ENCODE peak calls at places on chromosome 1, in four cellular contexts. M is tibial nerve, D is heart right ventricle, K is bronchial epithelial cell. Z is an unnamed sample.

GRCh38 chr1:54792686-54793282 is 8.3 kb downstream of the TTC22 start:
- DNase-seq in M (no peak), D (no peak), K (no peak), Z (no peak)

GRCh38 chr1:36383240-36383639 is 2.5 kb downstream of the STK40 start:
- DNase-seq in M (no peak), D (no peak), K (no peak), Z (no peak)

GRCh38 chr1:151639466-151639865 is 27.6 kb downstream of the SNX27 start:
- DNase-seq in M (no peak), D (no peak), K (peak; percentile 63), Z (no peak)

GRCh38 chr1:212967767-212968166 is 17.4 kb downstream of the VASH2 start:
- DNase-seq in M (no peak), D (no peak), K (peak; percentile 67), Z (no peak)

GRCh38 chr1:45512641-45513054 is 9.0 kb downstream of the PRDX1 start:
- DNase-seq in M (peak; percentile 31), D (peak; percentile 65), K (peak; percentile 68), Z (peak; percentile 64)

GRCh38 chr1:158506369-158506987 is 34.5 kb downstream of the OR10R2 start:
- DNase-seq in M (no peak), D (peak; percentile 9), K (peak; percentile 36), Z (peak; percentile 19)

GRCh38 chr1:8047686-8048522 is 21.8 kb upstream of the ERRFI1 start:
- DNase-seq in M (no peak), D (peak; percentile 43), K (peak; percentile 96), Z (no peak)

GRCh38 chr1:234724517-234725176 is 114.7 kb upstream of the IRF2BP2 start:
- DNase-seq in M (peak; percentile 59), D (peak; percentile 88), K (no peak), Z (no peak)

GRCh38 chr1:59156526-59157196 is 140.2 kb upstream of the FGGY start:
- DNase-seq in M (no peak), D (no peak), K (no peak), Z (no peak)

GRCh38 chr1:227725036-227725435 is 10.1 kb downstream of the JMJD4 start:
- DNase-seq in M (no peak), D (no peak), K (no peak), Z (no peak)

GRCh38 chr1:39668111-39668510 is 3.8 kb downstream of the NT5C1A start:
- DNase-seq in M (no peak), D (peak; percentile 68), K (no peak), Z (no peak)

GRCh38 chr1:206476058-206476457 is 5.8 kb downstream of the IKBKE start:
- DNase-seq in M (no peak), D (no peak), K (no peak), Z (no peak)

GRCh38 chr1:63330331-63330916 is 8.1 kb downstream of the FOXD3 start:
- DNase-seq in M (no peak), D (no peak), K (no peak), Z (no peak)

GRCh38 chr1:54506594-54506993 is 41.4 kb upstream of the ACOT11 start:
- DNase-seq in M (no peak), D (no peak), K (no peak), Z (no peak)

GRCh38 chr1:22371408-22371807 is 80.2 kb upstream of the ZBTB40 start:
- DNase-seq in M (no peak), D (no peak), K (no peak), Z (no peak)

GRCh38 chr1:55848906-55849305 is 633.7 kb upstream of the USP24 start:
- DNase-seq in M (no peak), D (no peak), K (peak; percentile 27), Z (no peak)

GRCh38 chr1:169322138-169322537 is 45.5 kb downstream of the NME7 start:
- DNase-seq in M (no peak), D (no peak), K (no peak), Z (no peak)

GRCh38 chr1:245428681-245429080 is 273.9 kb downstream of the KIF26B start:
- DNase-seq in M (no peak), D (no peak), K (no peak), Z (no peak)

GRCh38 chr1:203320546-203321272 is 15.4 kb downstream of the BTG2 start:
- DNase-seq in M (no peak), D (peak; percentile 49), K (peak; percentile 76), Z (peak; percentile 67)
- TF ChIP-seq CTCF in M (no peak), D (no peak), K (no peak), Z (no peak)

GRCh38 chr1:6248798-6249731 is 5.1 kb downstream of the HES3 start:
- DNase-seq in M (no peak), D (no peak), K (no peak), Z (no peak)
- TF ChIP-seq CTCF in M (no peak), D (no peak), K (no peak), Z (no peak)

GRCh38 chr1:52365746-52366516 is at the start of gene CC2D1B:
- DNase-seq in M (peak; percentile 95), D (peak; percentile 97), K (peak; percentile 95), Z (peak; percentile 100)

GRCh38 chr1:52366517-52366827 is 467 bp upstream of the CC2D1B start:
- DNase-seq in M (no peak), D (no peak), K (no peak), Z (no peak)

GRCh38 chr1:52365091-52365745 is 787 bp downstream of the CC2D1B start:
- DNase-seq in M (no peak), D (peak; percentile 57), K (peak; percentile 71), Z (no peak)

GRCh38 chr1:52367272-52367671 is 1.3 kb upstream of the CC2D1B start:
- DNase-seq in M (no peak), D (no peak), K (no peak), Z (no peak)

GRCh38 chr1:52364235-52364839 is 1.7 kb downstream of the CC2D1B start:
- DNase-seq in M (no peak), D (no peak), K (no peak), Z (no peak)
- TF ChIP-seq CTCF in M (no peak), D (no peak), K (no peak), Z (no peak)

DNA sequence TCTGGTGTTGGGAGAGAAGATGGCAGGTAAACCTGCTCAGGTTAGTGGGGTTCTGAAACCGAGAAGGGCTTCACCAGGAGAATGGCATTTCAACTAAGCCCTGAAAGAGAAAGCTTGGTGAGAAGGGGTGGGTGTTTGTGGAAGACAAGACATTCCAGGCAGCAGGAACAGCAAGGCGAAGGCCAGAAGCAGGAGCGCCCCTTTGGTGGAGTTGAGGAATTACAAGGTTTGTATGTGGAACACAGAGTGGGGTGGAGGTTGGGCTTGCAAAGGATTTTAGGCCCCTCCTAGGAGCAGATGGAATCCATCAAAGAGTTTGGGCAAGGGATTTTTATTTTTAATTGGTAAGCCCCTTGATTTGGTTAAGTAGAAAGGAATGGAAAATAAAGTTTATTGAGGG is 24.8 kb upstream of the ELOA start:
- DNase-seq in M (no peak), D (no peak), K (peak; percentile 41), Z (no peak)
- TF ChIP-seq CTCF in M (no peak), D (no peak), K (peak; percentile 66), Z (peak; percentile 41)

GRCh38 chr1:6859415-6860343 is 74.4 kb downstream of the CAMTA1 start:
- DNase-seq in M (no peak), D (peak; percentile 10), K (peak; percentile 91), Z (no peak)
- TF ChIP-seq CTCF in M (no peak), D (no peak), K (no peak), Z (no peak)

DNA sequence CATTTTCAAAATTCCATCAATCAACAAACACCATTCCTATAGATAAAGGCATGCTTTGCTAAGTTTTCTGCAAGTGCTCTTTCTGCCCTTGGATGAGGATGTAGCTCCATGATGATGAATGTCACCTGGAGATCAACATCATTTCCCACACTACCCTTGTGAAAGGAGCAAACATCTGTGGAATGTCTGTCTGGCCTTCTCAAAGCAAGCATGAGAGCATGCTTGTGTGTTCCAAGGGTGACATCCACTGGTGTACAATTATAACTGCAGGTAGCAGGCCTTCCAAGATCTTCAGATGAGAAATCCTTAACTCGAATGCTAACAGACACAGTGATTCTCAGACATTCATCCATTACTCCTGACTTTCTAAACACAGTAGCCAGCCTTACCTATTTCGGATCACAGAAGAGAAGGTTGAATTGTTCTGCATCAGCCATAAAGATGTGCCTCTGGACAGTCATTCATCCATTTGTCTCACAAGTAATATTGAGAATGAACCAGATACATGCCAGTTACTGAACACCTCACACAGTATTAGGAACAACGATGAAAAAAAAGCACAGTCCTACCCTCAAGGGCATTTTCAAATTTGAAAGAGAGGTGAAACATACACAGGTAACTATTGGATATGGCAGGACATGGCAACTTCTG is 162.4 kb downstream of the TPR start:
- DNase-seq in M (no peak), D (peak; percentile 57), K (peak; percentile 86), Z (peak; percentile 52)
- TF ChIP-seq CTCF in M (peak; percentile 83), D (peak; percentile 66), K (peak; percentile 80), Z (peak; percentile 71)

DNA sequence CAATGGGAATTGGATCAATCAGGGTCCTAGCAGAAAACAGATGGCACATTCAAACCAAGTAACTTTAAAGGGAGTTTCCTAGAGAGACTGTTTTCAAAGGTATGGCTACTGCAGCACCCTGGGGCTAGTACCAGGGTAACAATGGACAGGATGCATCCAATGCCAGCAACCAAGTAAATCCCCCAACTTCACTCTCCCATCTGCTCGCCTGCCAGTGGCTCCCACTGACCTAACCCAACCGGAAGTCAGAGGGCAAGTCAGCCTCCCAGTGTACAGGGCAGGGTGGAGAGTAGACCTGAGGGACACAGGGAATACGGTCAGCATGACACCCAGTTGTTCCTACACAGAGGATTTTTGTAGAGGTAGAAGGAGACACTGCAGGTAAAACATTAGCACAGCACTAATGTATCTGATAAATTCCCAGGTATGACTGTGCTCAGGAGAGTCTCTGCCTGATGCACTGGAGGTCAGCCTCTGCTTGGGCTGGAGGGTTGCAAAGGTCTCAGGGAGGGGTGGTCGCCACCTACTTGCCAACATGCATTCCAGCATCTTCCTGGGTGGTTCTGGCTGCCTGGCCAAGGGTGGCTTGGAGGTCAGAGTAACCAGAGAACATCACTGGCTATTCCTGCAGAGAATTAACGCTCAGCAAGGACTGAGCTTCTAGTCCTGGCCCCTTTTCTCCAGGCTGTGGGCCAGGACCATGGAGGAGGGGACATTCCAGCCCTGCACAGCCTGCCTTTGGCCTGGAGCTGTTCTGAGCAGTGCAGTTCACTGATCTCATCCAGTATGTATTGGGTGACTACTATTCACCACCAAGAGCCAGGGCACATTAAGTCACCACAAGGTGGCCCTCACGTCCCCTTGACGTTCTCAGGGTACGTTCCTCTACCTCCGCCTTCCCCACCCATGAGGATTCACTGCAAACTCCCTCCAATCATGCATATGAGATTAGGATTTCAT is 5.1 kb upstream of the GJA4 start:
- DNase-seq in M (no peak), D (peak; percentile 31), K (peak; percentile 39), Z (no peak)
- TF ChIP-seq CTCF in M (peak; percentile 18), D (peak; percentile 27), K (peak; percentile 17), Z (peak; percentile 41)

Z was measured in GM10248.